ENCODE peak calls at places on chromosome 19, in ten cellular contexts. S, C, N, R, A, B, J, V, D and T are unnamed samples.

GRCh38 chr19:52542984-52543664 is 15.7 kb downstream of the ZNF808 start:
- DNase-seq in S (no peak), C (no peak), N (no peak), R (peak), A (no peak), B (no peak), J (no peak), V (no peak), D (no peak), T (no peak)

GRCh38 chr19:35211545-35212230 is 16.9 kb downstream of the FAM187B start:
- DNase-seq in S (peak), C (no peak), N (peak), R (no peak), A (no peak), B (no peak), J (no peak), V (no peak), D (peak), T (no peak)

GRCh38 chr19:861756-862528 is 2.5 kb downstream of the CFD start:
- DNase-seq in S (peak), C (no peak), N (no peak), R (no peak), A (peak), B (no peak), J (peak), V (peak), D (no peak), T (peak)

GRCh38 chr19:3577741-3578344 is 5.1 kb downstream of the HMG20B start:
- DNase-seq in S (peak), C (no peak), N (no peak), R (no peak), A (no peak), B (no peak), J (no peak), V (no peak), D (no peak), T (no peak)

GRCh38 chr19:4521170-4521887 is 3.0 kb upstream of the PLIN4 start:
- DNase-seq in S (no peak), C (no peak), N (no peak), R (no peak), A (no peak), B (peak), J (no peak), V (no peak), D (no peak), T (no peak)

GRCh38 chr19:45276284-45276687 is 25.2 kb downstream of the MARK4 start:
- DNase-seq in S (no peak), C (no peak), N (no peak), R (no peak), A (no peak), B (no peak), J (no peak), V (no peak), D (no peak), T (no peak)

GRCh38 chr19:46107371-46107770 is 17.1 kb downstream of the IGFL3 start:
- DNase-seq in S (no peak), C (no peak), N (no peak), R (peak), A (no peak), B (peak), J (no peak), V (no peak), D (no peak), T (no peak)

GRCh38 chr19:7748756-7749155 is 1.4 kb upstream of the CD209 start:
- DNase-seq in S (no peak), C (no peak), N (no peak), R (no peak), A (peak), B (peak), J (no peak), V (no peak), D (no peak), T (no peak)

GRCh38 chr19:3062165-3063105 is at the start of gene TLE5:
- DNase-seq in S (peak), C (no peak), N (peak), R (no peak), A (peak), B (no peak), J (no peak), V (peak), D (no peak), T (no peak)

GRCh38 chr19:13022859-13023636 is 27.8 kb downstream of the NFIX start:
- DNase-seq in S (peak), C (peak), N (peak), R (peak), A (peak), B (peak), J (no peak), V (peak), D (peak), T (no peak)

GRCh38 chr19:35474104-35474503 is 16.2 kb downstream of the KRTDAP start:
- DNase-seq in S (no peak), C (no peak), N (no peak), R (no peak), A (no peak), B (no peak), J (no peak), V (no peak), D (no peak), T (no peak)

GRCh38 chr19:40219721-40220276 is 1.6 kb upstream of the TTC9B start:
- DNase-seq in S (no peak), C (no peak), N (no peak), R (peak), A (peak), B (peak), J (no peak), V (no peak), D (no peak), T (no peak)

GRCh38 chr19:35754365-35755139 is 2.3 kb downstream of the HSPB6 start:
- DNase-seq in S (no peak), C (no peak), N (peak), R (no peak), A (no peak), B (peak), J (no peak), V (no peak), D (no peak), T (no peak)

DNA sequence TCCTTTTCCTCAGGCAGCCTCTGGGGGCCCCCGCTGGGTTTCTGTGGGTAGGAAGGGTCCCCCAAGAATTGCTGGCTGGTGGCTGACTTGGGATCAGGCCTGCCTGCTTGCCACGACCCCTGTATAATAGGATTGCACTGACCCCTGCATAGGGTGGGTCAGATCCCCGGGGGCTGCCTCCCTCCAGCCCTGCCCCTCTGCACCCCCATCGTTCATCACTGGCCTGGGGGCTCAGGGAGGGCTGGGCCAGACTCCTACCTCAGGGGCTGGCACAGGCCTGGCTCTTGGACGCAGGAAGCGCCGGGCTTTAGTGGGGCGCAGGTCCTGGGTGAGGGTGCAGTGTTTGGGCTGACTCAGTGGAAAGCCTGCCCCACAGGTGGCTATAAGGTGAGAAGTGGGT is 10.6 kb downstream of the NDUFB7 start:
- DNase-seq in S (no peak), C (no peak), N (no peak), R (no peak), A (no peak), B (no peak), J (no peak), V (peak), D (no peak), T (no peak)
- TF ChIP-seq CTCF in S (no peak), C (no peak), N (no peak), R (no peak), A (no peak), B (no peak), J (no peak), V (no peak), D (no peak), T (no peak)

DNA sequence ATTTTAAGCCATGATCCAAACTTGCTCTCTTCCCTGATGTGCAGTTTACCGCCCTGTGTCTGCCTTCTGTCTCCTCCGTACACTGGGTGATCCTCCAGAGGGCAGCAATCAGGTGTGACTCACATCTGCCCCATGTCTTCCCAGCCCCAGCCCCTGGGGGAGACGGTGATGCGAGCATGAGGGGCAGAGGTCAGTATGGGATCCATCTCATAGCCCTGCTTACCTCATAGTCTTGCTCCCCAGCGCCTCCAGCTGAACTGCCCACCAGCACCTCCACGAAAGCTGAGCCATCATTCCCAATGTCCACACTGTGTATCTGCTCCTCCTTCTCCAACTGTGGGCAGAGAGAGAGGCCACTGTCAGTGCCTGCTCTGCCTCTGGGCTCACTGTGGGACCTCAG is 14.6 kb downstream of the XRCC1 start:
- DNase-seq in S (no peak), C (no peak), N (no peak), R (no peak), A (no peak), B (no peak), J (no peak), V (no peak), D (no peak), T (no peak)
- TF ChIP-seq CTCF in S (no peak), C (no peak), N (no peak), R (no peak), A (no peak), B (no peak), J (no peak), V (no peak), D (no peak), T (no peak)

GRCh38 chr19:38781058-38781457 is 7.7 kb upstream of the LGALS7 start:
- DNase-seq in S (no peak), C (no peak), N (no peak), R (no peak), A (no peak), B (no peak), J (no peak), V (no peak), D (no peak), T (no peak)
- TF ChIP-seq CTCF in S (no peak), C (no peak), N (no peak), R (no peak), A (no peak), B (no peak), J (no peak), V (no peak), D (no peak), T (no peak)

GRCh38 chr19:5803752-5804515 is 933 bp upstream of the NRTN start:
- DNase-seq in S (peak), C (peak), N (peak), R (peak), A (peak), B (peak), J (peak), V (peak), D (peak), T (peak)
- TF ChIP-seq CTCF in S (peak), C (peak), N (peak), R (peak), A (peak), B (peak), J (peak), V (peak), D (no peak), T (peak)

GRCh38 chr19:5823579-5824281 is 15.8 kb downstream of the FUT6 start:
- DNase-seq in S (peak), C (no peak), N (no peak), R (no peak), A (no peak), B (no peak), J (no peak), V (no peak), D (no peak), T (peak)
- TF ChIP-seq CTCF in S (no peak), C (no peak), N (no peak), R (no peak), A (no peak), B (peak), J (peak), V (no peak), D (no peak), T (peak)

GRCh38 chr19:50897612-50898011 is 13.6 kb downstream of the KLK4 start:
- DNase-seq in S (no peak), C (no peak), N (no peak), R (no peak), A (no peak), B (no peak), J (no peak), V (no peak), D (no peak), T (no peak)
- TF ChIP-seq CTCF in S (no peak), C (no peak), N (no peak), R (no peak), A (no peak), B (no peak), J (no peak), V (peak), D (no peak), T (no peak)

GRCh38 chr19:14091086-14091884 is 734 bp upstream of the SAMD1 start:
- DNase-seq in S (peak), C (no peak), N (peak), R (peak), A (peak), B (peak), J (no peak), V (peak), D (peak), T (peak)
- TF ChIP-seq CTCF in S (no peak), C (peak), N (peak), R (peak), A (peak), B (peak), J (peak), V (peak), D (no peak), T (peak)

DNA sequence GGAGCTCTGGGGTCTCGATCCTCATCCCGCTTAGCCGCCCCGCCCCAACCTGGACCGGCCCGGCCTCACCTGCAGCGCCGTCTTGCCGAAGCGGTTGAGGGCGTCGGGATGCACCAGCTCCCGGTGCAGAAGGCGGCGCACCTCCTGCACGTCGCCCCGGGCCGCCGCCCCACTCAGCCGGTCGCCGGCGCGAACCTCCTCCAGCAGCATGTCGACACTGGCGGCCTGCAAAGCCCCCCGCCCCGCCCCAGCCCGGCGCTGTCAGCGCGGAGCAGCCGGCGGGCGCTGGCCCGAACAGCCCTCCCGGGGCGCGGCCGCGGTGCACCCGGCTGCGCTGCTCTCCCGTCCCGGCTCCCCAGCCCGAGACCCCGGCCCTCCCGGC is 344 bp downstream of the CDKN2D start:
- DNase-seq in S (peak), C (no peak), N (no peak), R (no peak), A (no peak), B (no peak), J (no peak), V (no peak), D (no peak), T (no peak)
- TF ChIP-seq CTCF in S (no peak), C (no peak), N (no peak), R (no peak), A (no peak), B (no peak), J (no peak), V (no peak), D (no peak), T (no peak)